ENCODE peak calls at places on chromosomes 4 and X, in six cellular contexts. M is GM23338, Q is hepatocyte, Z is tibial nerve, Y is fibroblast of lung, I is lower lobe of right lung. U is an unnamed sample.

GRCh38 chr4:18113710-18114331 is 92.3 kb upstream of the LCORL start:
- DNase-seq in Q (no peak), M (no peak), I (no peak), Z (no peak), Y (no peak), U (no peak)

GRCh38 chr4:2046031-2046961 is 12.8 kb upstream of the NAT8L start:
- DNase-seq in Z (no peak), Y (no peak), I (no peak), M (no peak), Q (no peak), U (no peak)

GRCh38 chr4:24923550-24923949 is 10.7 kb upstream of the CCDC149 start:
- DNase-seq in Y (no peak), Q (no peak), M (no peak), I (no peak), Z (no peak), U (no peak)

GRCh38 chr4:157075811-157076577 is at the start of gene GLRB:
- DNase-seq in I (peak; percentile 50), Y (peak; percentile 43), Q (peak; percentile 71), M (peak; percentile 54), Z (no peak), U (peak; percentile 19)

GRCh38 chrX:10620121-10620699 is at the start of gene MID1:
- DNase-seq in I (peak; percentile 64), Y (peak; percentile 85), M (peak; percentile 84), Z (peak; percentile 30), Q (peak; percentile 78), U (peak; percentile 72)

GRCh38 chrX:69229436-69229835 is 64.2 kb upstream of the PJA1 start:
- DNase-seq in Y (peak; percentile 65), Q (no peak), M (no peak), I (no peak), Z (no peak), U (peak; percentile 37)

GRCh38 chr4:151960449-151961246 is 199.8 kb upstream of the GATB start:
- DNase-seq in M (no peak), I (no peak), Q (no peak), Y (no peak), Z (no peak), U (no peak)

GRCh38 chr4:21529214-21529613 is 419.4 kb downstream of the KCNIP4 start:
- DNase-seq in I (no peak), Z (no peak), Q (no peak), Y (no peak), M (no peak), U (no peak)

GRCh38 chr4:109511414-109511813 is 48.6 kb upstream of the MCUB start:
- DNase-seq in Y (no peak), I (no peak), Q (no peak), Z (no peak), M (no peak), U (no peak)

GRCh38 chrX:124217289-124218251 is 114.9 kb upstream of the TEX13D start:
- DNase-seq in Z (no peak), M (peak; percentile 42), Q (no peak), Y (peak; percentile 67), I (no peak), U (no peak)

GRCh38 chr4:107283587-107284559 is 247.8 kb upstream of the DKK2 start:
- DNase-seq in I (no peak), Y (peak; percentile 97), Z (no peak), Q (peak; percentile 14), M (peak; percentile 17), U (no peak)

GRCh38 chrX:129679856-129680255 is 25.1 kb upstream of the APLN start:
- DNase-seq in Z (no peak), M (no peak), I (no peak), Y (no peak), Q (no peak), U (no peak)

DNA sequence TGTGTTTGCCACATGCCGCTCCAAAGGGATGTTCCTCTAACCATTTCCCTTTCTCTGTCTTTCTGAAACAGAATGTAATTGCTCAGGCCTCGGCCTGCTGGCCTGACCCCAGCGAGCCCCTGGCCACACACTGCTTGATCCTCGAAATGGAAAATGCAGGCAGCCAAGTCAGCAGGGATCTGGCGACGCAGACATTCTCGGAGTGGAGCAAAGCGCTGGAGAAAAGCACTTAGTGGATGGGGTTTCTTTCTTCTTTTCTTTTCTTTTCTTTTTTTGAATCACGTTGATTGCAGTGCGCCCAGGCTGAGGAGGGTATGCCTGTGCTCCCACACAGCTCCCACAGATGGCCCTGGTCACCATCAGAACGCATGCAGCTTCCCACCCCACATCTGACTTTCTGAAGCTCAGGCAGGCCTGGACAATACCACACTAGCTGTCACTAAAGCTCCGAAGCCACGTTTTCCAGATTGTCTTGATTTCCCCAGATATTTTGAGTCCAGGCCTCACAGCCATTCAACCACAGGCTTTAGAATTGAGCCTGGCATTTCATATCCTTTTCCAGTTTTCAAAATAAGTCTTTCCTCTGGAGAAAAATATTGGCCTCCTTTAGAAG is 113.8 kb downstream of the ENPP6 start:
- DNase-seq in Q (no peak), Z (no peak), Y (no peak), M (no peak), I (no peak), U (no peak)
- H3K27ac ChIP-seq in Q (peak overlapping the region; percentile 14), Z (no peak overlapping the region), Y (no peak overlapping the region), M (no peak overlapping the region), I (peak overlapping the region; percentile 58), U (no peak overlapping the region)

DNA sequence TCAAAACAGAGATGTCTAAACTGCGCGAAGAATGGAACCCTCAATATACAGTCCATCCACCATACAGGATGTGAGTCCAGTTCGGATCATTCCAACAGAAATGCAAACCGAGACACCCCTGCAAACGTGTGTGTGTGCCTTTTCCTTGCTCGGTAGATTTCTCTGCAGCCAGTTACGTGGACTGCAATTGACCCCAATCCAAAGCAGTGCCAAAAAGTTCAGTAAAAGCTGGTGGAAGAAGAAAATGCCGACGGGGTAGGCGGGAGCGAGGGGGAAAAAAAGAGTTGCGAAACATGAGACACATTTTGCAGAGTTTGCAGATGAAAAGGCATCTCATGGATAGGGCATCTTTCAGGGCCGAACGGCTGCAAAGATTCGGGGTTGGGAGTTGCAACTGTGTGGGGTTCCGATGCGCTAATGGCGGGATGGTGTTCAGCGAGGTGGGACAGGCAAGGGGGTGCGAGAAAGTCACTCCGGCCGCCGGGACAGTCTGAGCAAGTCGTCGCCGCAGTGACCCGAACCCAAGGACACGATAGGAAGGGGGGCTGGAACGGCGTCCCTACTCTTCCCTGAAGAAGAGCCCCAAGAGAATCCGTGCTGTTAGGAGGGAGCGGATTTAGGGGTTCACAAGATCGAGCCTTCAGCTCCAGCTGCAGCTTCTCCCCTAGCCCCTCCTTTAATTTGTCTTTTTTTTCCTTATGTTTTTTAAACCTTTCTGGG is 3.8 kb downstream of the PHOX2B start:
- DNase-seq in Q (no peak), M (peak; percentile 36), Y (no peak), Z (no peak), I (no peak), U (no peak)
- H3K27me3 ChIP-seq in Q (peaks cover 96% of the 10 kb centered on the region), M (peaks cover 100% of the 10 kb centered on the region), Y (peaks cover 54% of the 10 kb centered on the region), Z (no peaks in the 10 kb centered on the region), I (peaks cover 76% of the 10 kb centered on the region), U (peaks cover 46% of the 10 kb centered on the region)

DNA sequence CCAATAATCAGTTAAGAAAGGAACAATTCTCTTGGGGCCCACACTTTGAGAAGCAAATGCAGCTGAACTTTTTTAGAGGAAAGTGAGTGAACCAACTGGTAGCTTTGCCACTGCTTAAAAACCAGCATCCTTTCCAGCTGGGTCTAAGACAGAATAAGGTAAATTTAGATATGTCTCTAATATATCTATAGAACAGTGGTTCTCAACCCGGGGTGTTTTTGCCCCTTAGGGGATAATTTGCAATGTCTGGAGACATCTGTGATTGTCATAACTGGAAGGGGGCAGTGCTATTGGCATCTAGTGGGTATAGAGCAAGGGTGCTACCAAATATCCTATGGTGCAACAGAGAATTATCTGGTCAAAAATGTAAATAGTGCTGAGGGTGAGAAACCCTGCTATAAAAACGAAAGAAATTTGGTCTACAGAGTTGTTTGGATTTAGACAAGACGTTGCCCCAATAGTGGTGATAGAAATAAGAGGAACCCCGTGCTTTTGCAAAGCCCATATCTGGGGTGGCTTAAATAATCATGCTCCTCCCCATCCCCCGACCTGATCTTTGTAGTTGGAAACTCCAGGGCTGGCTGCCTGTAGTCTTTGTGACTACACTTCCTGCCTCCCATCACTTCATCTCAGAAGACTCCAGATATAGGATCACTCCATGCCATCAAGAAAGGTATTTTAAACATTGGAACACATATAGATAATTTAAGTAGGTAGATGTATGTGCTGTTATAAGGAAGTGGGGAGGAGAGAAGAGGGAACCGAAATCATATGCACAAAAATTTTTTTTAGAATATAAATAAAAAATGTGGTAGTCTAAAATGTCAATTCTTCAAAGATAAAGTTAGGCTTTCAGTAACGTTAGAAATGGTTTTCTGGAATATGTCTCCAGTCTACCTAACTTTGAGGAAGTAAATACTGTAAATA is at the start of gene TLR7:
- DNase-seq in M (no peak), I (no peak), Z (no peak), Q (no peak), Y (no peak), U (no peak)
- H3K27ac ChIP-seq in M (no peak within 1 kb of the TSS), I (no peak within 1 kb of the TSS), Z (no peak within 1 kb of the TSS), Q (no peak within 1 kb of the TSS), Y (no peak within 1 kb of the TSS), U (no peak within 1 kb of the TSS)

DNA sequence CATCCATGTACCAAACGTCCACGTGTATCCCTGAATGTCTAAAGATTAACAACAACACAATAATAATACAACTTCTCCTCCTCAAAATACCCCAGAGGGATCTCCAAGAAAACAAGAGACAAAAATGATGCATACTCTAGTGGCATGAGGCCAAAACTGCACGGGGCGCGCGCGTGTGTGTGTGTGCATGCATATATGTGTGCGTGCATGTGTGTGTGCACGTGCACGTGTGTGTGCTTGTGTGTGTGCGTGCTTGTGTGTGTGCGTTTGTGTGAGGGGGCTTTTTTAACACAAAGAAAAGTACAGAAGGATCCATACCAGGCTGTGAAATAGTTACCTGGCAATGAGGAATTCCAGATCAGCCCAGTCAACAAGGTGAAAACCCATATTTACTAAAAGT is 48.5 kb downstream of the PRKX start:
- DNase-seq in Z (no peak), Q (no peak), I (no peak), Y (no peak), M (no peak), U (no peak)
- H3K27me3 ChIP-seq in Z (no peaks in the 10 kb centered on the region), Q (no peaks in the 10 kb centered on the region), I (no peaks in the 10 kb centered on the region), Y (no peaks in the 10 kb centered on the region), M (no peaks in the 10 kb centered on the region), U (no peaks in the 10 kb centered on the region)

GRCh38 chr4:104490096-104490769 is 4.5 kb downstream of the CXXC4 start:
- DNase-seq in Y (no peak), M (peak; percentile 68), Z (no peak), Q (no peak), I (no peak), U (no peak)
- H3K27ac ChIP-seq in Y (no peak overlapping the region), M (no peak overlapping the region), Z (peak overlapping the region; percentile 26), Q (peak overlapping the region; percentile 77), I (peak overlapping the region; percentile 36), U (no peak overlapping the region)

GRCh38 chr4:8079916-8080753 is 78.5 kb downstream of the ABLIM2 start:
- DNase-seq in Z (no peak), Q (no peak), I (peak; percentile 30), Y (no peak), M (no peak), U (no peak)
- H3K27me3 ChIP-seq in Z (no peaks in the 10 kb centered on the region), Q (no peaks in the 10 kb centered on the region), I (no peaks in the 10 kb centered on the region), Y (no peaks in the 10 kb centered on the region), M (no peaks in the 10 kb centered on the region), U (no peaks in the 10 kb centered on the region)

DNA sequence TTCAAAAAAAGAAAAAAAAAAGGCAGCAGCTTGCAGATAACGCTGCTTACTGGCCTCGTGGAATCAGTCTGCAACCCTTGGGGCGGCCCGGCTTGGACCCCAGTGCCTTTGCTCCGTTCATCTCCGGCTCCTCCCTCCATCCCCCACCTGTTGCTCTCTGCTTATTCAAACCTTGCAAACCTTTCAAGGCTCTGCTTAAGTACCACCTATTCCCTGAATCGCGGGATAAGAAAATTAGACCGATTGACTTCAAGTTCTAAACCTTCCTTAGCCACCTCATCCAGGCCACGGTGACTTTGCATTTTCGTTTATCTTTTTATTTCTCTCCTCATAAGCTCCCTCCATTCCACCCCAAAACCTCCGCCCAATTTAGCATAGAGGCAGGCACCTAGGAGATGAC is 1.4 kb upstream of the PHKA1 start:
- DNase-seq in Z (no peak), I (no peak), Y (no peak), M (no peak), Q (no peak), U (no peak)
- H3K27ac ChIP-seq in Z (no peak overlapping the region), I (no peak overlapping the region), Y (no peak overlapping the region), M (no peak overlapping the region), Q (no peak overlapping the region), U (no peak overlapping the region)

U was measured in uterus.